ENCODE peak calls at places on chromosomes 1 and 21, in four cellular contexts. One of them, this sample, is unnamed.

GRCh38 chr1:12384836-12385456 is 155.1 kb downstream of the VPS13D start:
- DNase-seq in NCI-H774: no peak
- DNase-seq in GF-D8: no peak
- DNase-seq in stimulated activated CD4-positive, alpha-beta T cell treated with anti-CD3 and anti-CD28 coated beads, Interleukin-1b, Interleukin-23, amount 100 ng/mL, for 24 hours: no peak
- DNase-seq in this sample: no peak

GRCh38 chr1:28456078-28456477 is 49.8 kb upstream of the RCC1 start:
- DNase-seq in GF-D8: peak
- DNase-seq in NCI-H774: no peak
- DNase-seq in stimulated activated CD4-positive, alpha-beta T cell treated with anti-CD3 and anti-CD28 coated beads, Interleukin-1b, Interleukin-23, amount 100 ng/mL, for 24 hours: no peak
- DNase-seq in this sample: no peak

GRCh38 chr21:34934350-34934749 is 114.8 kb downstream of the RUNX1 start:
- DNase-seq in NCI-H774: no peak
- DNase-seq in stimulated activated CD4-positive, alpha-beta T cell treated with anti-CD3 and anti-CD28 coated beads, Interleukin-1b, Interleukin-23, amount 100 ng/mL, for 24 hours: no peak
- DNase-seq in GF-D8: no peak
- DNase-seq in this sample: no peak

GRCh38 chr1:209886219-209886536 is 51.8 kb upstream of the SYT14 start:
- DNase-seq in stimulated activated CD4-positive, alpha-beta T cell treated with anti-CD3 and anti-CD28 coated beads, Interleukin-1b, Interleukin-23, amount 100 ng/mL, for 24 hours: no peak
- DNase-seq in NCI-H774: no peak
- DNase-seq in GF-D8: no peak
- DNase-seq in this sample: no peak

GRCh38 chr1:246728311-246728710 is 4.1 kb downstream of the SCCPDH start:
- DNase-seq in stimulated activated CD4-positive, alpha-beta T cell treated with anti-CD3 and anti-CD28 coated beads, Interleukin-1b, Interleukin-23, amount 100 ng/mL, for 24 hours: no peak
- DNase-seq in GF-D8: no peak
- DNase-seq in NCI-H774: no peak
- DNase-seq in this sample: no peak

GRCh38 chr1:38134294-38134755 is 87.7 kb upstream of the POU3F1 start:
- DNase-seq in stimulated activated CD4-positive, alpha-beta T cell treated with anti-CD3 and anti-CD28 coated beads, Interleukin-1b, Interleukin-23, amount 100 ng/mL, for 24 hours: no peak
- DNase-seq in GF-D8: no peak
- DNase-seq in NCI-H774: no peak
- DNase-seq in this sample: no peak

GRCh38 chr1:107926436-107927080 is 38.4 kb downstream of the VAV3 start:
- DNase-seq in stimulated activated CD4-positive, alpha-beta T cell treated with anti-CD3 and anti-CD28 coated beads, Interleukin-1b, Interleukin-23, amount 100 ng/mL, for 24 hours: no peak
- DNase-seq in NCI-H774: no peak
- DNase-seq in GF-D8: peak
- DNase-seq in this sample: no peak

GRCh38 chr1:6965062-6965913 is 180.0 kb downstream of the CAMTA1 start:
- DNase-seq in stimulated activated CD4-positive, alpha-beta T cell treated with anti-CD3 and anti-CD28 coated beads, Interleukin-1b, Interleukin-23, amount 100 ng/mL, for 24 hours: no peak
- DNase-seq in GF-D8: no peak
- DNase-seq in NCI-H774: no peak
- DNase-seq in this sample: no peak

GRCh38 chr1:222784916-222785315 is 29.9 kb upstream of the DISP1 start:
- DNase-seq in NCI-H774: no peak
- DNase-seq in GF-D8: no peak
- DNase-seq in stimulated activated CD4-positive, alpha-beta T cell treated with anti-CD3 and anti-CD28 coated beads, Interleukin-1b, Interleukin-23, amount 100 ng/mL, for 24 hours: no peak
- DNase-seq in this sample: no peak

This sample was measured in NCI-H1436 treated with DMSO at 0.1 percent for 48 hours.